ENCODE peak calls at places on chromosomes 6 and 20, in nine cellular contexts. One of them, this sample, is unnamed.

GRCh38 chr20:49037962-49038387 is 8.1 kb upstream of the CSE1L start:
- DNase-seq in fibroblast of mammary gland: no peak
- DNase-seq in tibial artery: no peak
- DNase-seq in upper lobe of right lung: no peak
- DNase-seq in AG04449: no peak
- DNase-seq in psoas muscle: no peak
- DNase-seq in stomach: no peak
- DNase-seq in A549: no peak
- DNase-seq in fibroblast of lung: no peak
- DNase-seq in this sample: peak; percentile 6

GRCh38 chr6:27672113-27672799 is 199.4 kb upstream of the ZNF184 start:
- DNase-seq in fibroblast of mammary gland: peak; percentile 84
- DNase-seq in tibial artery: no peak
- DNase-seq in upper lobe of right lung: no peak
- DNase-seq in AG04449: peak; percentile 31
- DNase-seq in psoas muscle: no peak
- DNase-seq in stomach: no peak
- DNase-seq in A549: peak; percentile 95
- DNase-seq in fibroblast of lung: peak; percentile 66
- DNase-seq in this sample: peak; percentile 93

GRCh38 chr20:64038579-64039292 is 2.8 kb downstream of the C20orf204 start:
- DNase-seq in fibroblast of mammary gland: peak; percentile 56
- DNase-seq in tibial artery: peak; percentile 76
- DNase-seq in upper lobe of right lung: peak; percentile 89
- DNase-seq in AG04449: no peak
- DNase-seq in psoas muscle: peak; percentile 73
- DNase-seq in stomach: peak; percentile 78
- DNase-seq in A549: peak; percentile 91
- DNase-seq in fibroblast of lung: peak; percentile 64
- DNase-seq in this sample: peak; percentile 18

GRCh38 chr6:47235964-47236760 is 73.5 kb downstream of the TNFRSF21 start:
- DNase-seq in fibroblast of mammary gland: no peak
- DNase-seq in tibial artery: no peak
- DNase-seq in upper lobe of right lung: no peak
- DNase-seq in AG04449: no peak
- DNase-seq in psoas muscle: no peak
- DNase-seq in stomach: no peak
- DNase-seq in A549: no peak
- DNase-seq in fibroblast of lung: no peak
- DNase-seq in this sample: no peak

GRCh38 chr6:41271901-41272395 is 14.5 kb downstream of the TREM1 start:
- DNase-seq in fibroblast of mammary gland: no peak
- DNase-seq in tibial artery: peak; percentile 76
- DNase-seq in upper lobe of right lung: peak; percentile 83
- DNase-seq in AG04449: no peak
- DNase-seq in psoas muscle: peak; percentile 32
- DNase-seq in stomach: peak; percentile 27
- DNase-seq in A549: no peak
- DNase-seq in fibroblast of lung: no peak
- DNase-seq in this sample: no peak

GRCh38 chr6:158040051-158040803 is 58.6 kb downstream of the SYNJ2 start:
- DNase-seq in fibroblast of mammary gland: peak; percentile 99
- DNase-seq in tibial artery: peak; percentile 80
- DNase-seq in upper lobe of right lung: peak; percentile 9
- DNase-seq in AG04449: peak; percentile 95
- DNase-seq in psoas muscle: no peak
- DNase-seq in stomach: no peak
- DNase-seq in A549: peak; percentile 95
- DNase-seq in fibroblast of lung: peak; percentile 97
- DNase-seq in this sample: peak; percentile 98

GRCh38 chr6:11798538-11798937 is 19.9 kb upstream of the ADTRP start:
- DNase-seq in fibroblast of mammary gland: no peak
- DNase-seq in tibial artery: no peak
- DNase-seq in upper lobe of right lung: no peak
- DNase-seq in AG04449: no peak
- DNase-seq in psoas muscle: no peak
- DNase-seq in stomach: no peak
- DNase-seq in A549: no peak
- DNase-seq in fibroblast of lung: no peak
- DNase-seq in this sample: no peak

GRCh38 chr6:2432258-2432657 is 186.9 kb upstream of the GMDS start:
- DNase-seq in fibroblast of mammary gland: peak; percentile 92
- DNase-seq in tibial artery: no peak
- DNase-seq in upper lobe of right lung: no peak
- DNase-seq in AG04449: peak; percentile 95
- DNase-seq in psoas muscle: no peak
- DNase-seq in stomach: no peak
- DNase-seq in A549: peak; percentile 51
- DNase-seq in fibroblast of lung: peak; percentile 87
- DNase-seq in this sample: peak; percentile 91

GRCh38 chr20:58864346-58864745 is 11.8 kb downstream of the GNAS start:
- DNase-seq in fibroblast of mammary gland: no peak
- DNase-seq in tibial artery: no peak
- DNase-seq in upper lobe of right lung: no peak
- DNase-seq in AG04449: no peak
- DNase-seq in psoas muscle: no peak
- DNase-seq in stomach: no peak
- DNase-seq in A549: no peak
- DNase-seq in fibroblast of lung: no peak
- DNase-seq in this sample: no peak

GRCh38 chr6:21596379-21597242 is 3.1 kb downstream of the SOX4 start:
- DNase-seq in fibroblast of mammary gland: peak; percentile 61
- DNase-seq in tibial artery: peak; percentile 70
- DNase-seq in upper lobe of right lung: peak; percentile 76
- DNase-seq in AG04449: no peak
- DNase-seq in psoas muscle: peak; percentile 46
- DNase-seq in stomach: peak; percentile 31
- DNase-seq in A549: peak; percentile 67
- DNase-seq in fibroblast of lung: peak; percentile 77
- DNase-seq in this sample: peak; percentile 32

GRCh38 chr20:21182832-21183563 is 57.1 kb downstream of the KIZ start:
- DNase-seq in fibroblast of mammary gland: peak; percentile 93
- DNase-seq in tibial artery: peak; percentile 69
- DNase-seq in upper lobe of right lung: no peak
- DNase-seq in AG04449: peak; percentile 91
- DNase-seq in psoas muscle: no peak
- DNase-seq in stomach: no peak
- DNase-seq in A549: peak; percentile 47
- DNase-seq in fibroblast of lung: peak; percentile 88
- DNase-seq in this sample: peak; percentile 64
- H3K4me3 ChIP-seq in fibroblast of mammary gland: no peak overlapping the region
- H3K4me3 ChIP-seq in tibial artery: no peak overlapping the region
- H3K4me3 ChIP-seq in upper lobe of right lung: no peak overlapping the region
- H3K4me3 ChIP-seq in AG04449: no peak overlapping the region
- H3K4me3 ChIP-seq in psoas muscle: no peak overlapping the region
- H3K4me3 ChIP-seq in stomach: no peak overlapping the region
- H3K4me3 ChIP-seq in A549: no peak overlapping the region
- H3K4me3 ChIP-seq in fibroblast of lung: no peak overlapping the region
- H3K4me3 ChIP-seq in this sample: no peak overlapping the region

DNA sequence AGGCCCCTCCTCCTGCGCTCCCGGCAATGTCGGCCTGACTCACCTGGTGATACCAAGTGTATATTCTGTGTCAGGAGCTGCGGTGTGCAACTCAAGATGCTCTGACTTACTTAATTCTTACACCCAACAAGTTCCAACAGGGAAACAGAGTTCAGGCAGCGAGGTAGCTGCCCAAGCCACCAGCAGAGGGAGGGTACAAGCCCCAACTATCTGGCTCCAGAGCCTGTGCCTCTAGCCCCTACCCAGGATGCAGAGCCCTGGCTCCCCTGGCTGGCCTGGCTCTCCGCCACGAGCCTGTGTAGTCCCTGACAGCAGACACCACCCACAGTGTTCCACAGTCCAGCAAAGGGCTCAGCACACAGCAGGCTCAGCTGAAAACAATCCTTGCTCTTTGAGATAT is 34.9 kb downstream of the C20orf203 start:
- DNase-seq in fibroblast of mammary gland: no peak
- DNase-seq in tibial artery: no peak
- DNase-seq in upper lobe of right lung: no peak
- DNase-seq in AG04449: no peak
- DNase-seq in psoas muscle: no peak
- DNase-seq in stomach: peak; percentile 33
- DNase-seq in A549: no peak
- DNase-seq in fibroblast of lung: no peak
- DNase-seq in this sample: no peak
- TF ChIP-seq CTCF in fibroblast of mammary gland: no peak
- TF ChIP-seq CTCF in tibial artery: no peak
- TF ChIP-seq CTCF in upper lobe of right lung: no peak
- TF ChIP-seq CTCF in AG04449: no peak
- TF ChIP-seq CTCF in psoas muscle: no peak
- TF ChIP-seq CTCF in stomach: no peak
- TF ChIP-seq CTCF in A549: no peak
- TF ChIP-seq CTCF in fibroblast of lung: no peak
- TF ChIP-seq CTCF in this sample: peak; percentile 34

DNA sequence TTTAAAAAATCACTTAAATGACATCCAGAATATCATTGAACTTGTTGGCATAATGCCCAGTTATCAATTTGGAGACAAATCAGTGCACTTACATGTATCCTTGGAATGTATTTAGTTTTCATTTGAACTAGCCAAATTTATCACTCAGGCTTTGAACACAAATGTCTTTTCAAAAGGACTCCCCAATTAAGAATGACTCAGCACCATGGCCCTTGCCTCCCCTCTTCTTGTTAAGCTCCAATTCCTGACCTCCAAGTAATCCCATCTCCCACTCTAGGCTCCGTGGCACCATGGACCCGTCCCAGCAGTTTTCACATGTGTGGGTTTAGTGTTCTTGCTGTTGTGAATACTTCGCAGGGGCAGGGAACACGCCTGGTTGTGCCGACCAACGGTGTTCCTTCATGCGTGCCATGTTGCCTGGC is 2.7 kb downstream of the AKAP12 start:
- DNase-seq in fibroblast of mammary gland: peak; percentile 26
- DNase-seq in tibial artery: no peak
- DNase-seq in upper lobe of right lung: no peak
- DNase-seq in AG04449: no peak
- DNase-seq in psoas muscle: no peak
- DNase-seq in stomach: no peak
- DNase-seq in A549: no peak
- DNase-seq in fibroblast of lung: no peak
- DNase-seq in this sample: no peak
- H3K4me3 ChIP-seq in fibroblast of mammary gland: no peak overlapping the region
- H3K4me3 ChIP-seq in tibial artery: peak overlapping the region; percentile 95
- H3K4me3 ChIP-seq in upper lobe of right lung: peak overlapping the region; percentile 62
- H3K4me3 ChIP-seq in AG04449: peak overlapping the region; percentile 86
- H3K4me3 ChIP-seq in psoas muscle: peak overlapping the region; percentile 73
- H3K4me3 ChIP-seq in stomach: no peak overlapping the region
- H3K4me3 ChIP-seq in A549: peak overlapping the region; percentile 72
- H3K4me3 ChIP-seq in fibroblast of lung: no peak overlapping the region
- H3K4me3 ChIP-seq in this sample: peak overlapping the region; percentile 93

GRCh38 chr6:68876792-68877493 is 241.9 kb downstream of the ADGRB3 start:
- DNase-seq in fibroblast of mammary gland: peak; percentile 29
- DNase-seq in tibial artery: no peak
- DNase-seq in upper lobe of right lung: no peak
- DNase-seq in AG04449: no peak
- DNase-seq in psoas muscle: no peak
- DNase-seq in stomach: no peak
- DNase-seq in A549: peak; percentile 13
- DNase-seq in fibroblast of lung: peak; percentile 53
- DNase-seq in this sample: no peak
- TF ChIP-seq CTCF in fibroblast of mammary gland: peak; percentile 35
- TF ChIP-seq CTCF in tibial artery: no peak
- TF ChIP-seq CTCF in upper lobe of right lung: peak; percentile 44
- TF ChIP-seq CTCF in AG04449: no peak
- TF ChIP-seq CTCF in psoas muscle: peak; percentile 36
- TF ChIP-seq CTCF in stomach: no peak
- TF ChIP-seq CTCF in A549: peak; percentile 38
- TF ChIP-seq CTCF in fibroblast of lung: peak; percentile 37
- TF ChIP-seq CTCF in this sample: no peak

GRCh38 chr6:84547341-84547794 is 217.0 kb downstream of the TBX18 start:
- DNase-seq in fibroblast of mammary gland: no peak
- DNase-seq in tibial artery: no peak
- DNase-seq in upper lobe of right lung: no peak
- DNase-seq in AG04449: no peak
- DNase-seq in psoas muscle: no peak
- DNase-seq in stomach: no peak
- DNase-seq in A549: no peak
- DNase-seq in fibroblast of lung: peak; percentile 4
- DNase-seq in this sample: peak; percentile 65

GRCh38 chr6:84549912-84550311 is 214.5 kb downstream of the TBX18 start:
- DNase-seq in fibroblast of mammary gland: peak; percentile 12
- DNase-seq in tibial artery: no peak
- DNase-seq in upper lobe of right lung: no peak
- DNase-seq in AG04449: no peak
- DNase-seq in psoas muscle: no peak
- DNase-seq in stomach: no peak
- DNase-seq in A549: no peak
- DNase-seq in fibroblast of lung: no peak
- DNase-seq in this sample: no peak

GRCh38 chr6:84551797-84552196 is 212.6 kb downstream of the TBX18 start:
- DNase-seq in fibroblast of mammary gland: no peak
- DNase-seq in tibial artery: no peak
- DNase-seq in upper lobe of right lung: no peak
- DNase-seq in AG04449: no peak
- DNase-seq in psoas muscle: no peak
- DNase-seq in stomach: no peak
- DNase-seq in A549: no peak
- DNase-seq in fibroblast of lung: no peak
- DNase-seq in this sample: no peak

DNA sequence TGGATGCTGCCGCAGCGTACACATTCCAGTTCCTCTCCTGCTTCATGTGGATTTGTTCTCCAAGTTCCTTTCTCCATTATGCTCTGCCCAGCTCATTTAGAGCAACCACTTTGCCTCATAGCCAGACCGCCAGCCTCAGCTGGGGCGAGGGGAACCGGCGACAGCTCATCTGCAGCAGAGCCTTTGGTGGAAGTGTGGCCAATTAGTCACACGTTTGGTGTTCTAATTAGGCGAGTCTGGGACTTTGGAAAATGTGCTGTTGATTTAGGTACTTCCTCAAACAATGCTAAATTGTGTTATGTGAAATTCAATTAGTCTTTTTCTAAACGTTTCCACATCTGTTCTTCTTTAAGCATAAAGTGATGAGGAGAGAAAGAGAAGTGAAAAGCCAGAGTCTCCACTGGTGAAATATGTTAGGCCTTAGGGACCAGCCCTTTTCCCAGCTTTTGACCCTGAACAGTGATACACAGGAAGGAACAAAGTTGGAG is 217.9 kb downstream of the TBX18 start:
- DNase-seq in fibroblast of mammary gland: peak; percentile 85
- DNase-seq in tibial artery: no peak
- DNase-seq in upper lobe of right lung: no peak
- DNase-seq in AG04449: no peak
- DNase-seq in psoas muscle: no peak
- DNase-seq in stomach: no peak
- DNase-seq in A549: no peak
- DNase-seq in fibroblast of lung: peak; percentile 16
- DNase-seq in this sample: no peak
- H3K4me3 ChIP-seq in fibroblast of mammary gland: no peak overlapping the region
- H3K4me3 ChIP-seq in tibial artery: no peak overlapping the region
- H3K4me3 ChIP-seq in upper lobe of right lung: no peak overlapping the region
- H3K4me3 ChIP-seq in AG04449: no peak overlapping the region
- H3K4me3 ChIP-seq in psoas muscle: no peak overlapping the region
- H3K4me3 ChIP-seq in stomach: no peak overlapping the region
- H3K4me3 ChIP-seq in A549: no peak overlapping the region
- H3K4me3 ChIP-seq in fibroblast of lung: no peak overlapping the region
- H3K4me3 ChIP-seq in this sample: no peak overlapping the region

This sample was measured in brain microvascular endothelial cell.